ENCODE peak calls at places on chromosomes 7 and 10, in four cellular contexts. M, T, X and L are unnamed samples.

GRCh38 chr7:157549612-157550299 is 213.0 kb downstream of the DNAJB6 start:
- DNase-seq in M (peak), T (no peak), X (no peak), L (no peak)

GRCh38 chr7:138573741-138574140 is 113.7 kb downstream of the TRIM24 start:
- DNase-seq in X (no peak), M (no peak), T (no peak), L (no peak)

GRCh38 chr7:42234736-42235135 is 2.3 kb downstream of the GLI3 start:
- DNase-seq in M (no peak), T (no peak), X (no peak), L (no peak)

GRCh38 chr7:34320926-34321609 is 336.9 kb upstream of the NPSR1 start:
- DNase-seq in T (peak), M (peak), X (peak), L (peak)

GRCh38 chr10:103627111-103627892 is 133.8 kb downstream of the NEURL1 start:
- DNase-seq in M (no peak), T (no peak), X (no peak), L (no peak)

GRCh38 chr10:63456437-63457210 is 9.2 kb downstream of the JMJD1C start:
- DNase-seq in X (no peak), T (no peak), M (no peak), L (no peak)

GRCh38 chr7:46969303-46970130 is 612.4 kb downstream of the TNS3 start:
- DNase-seq in M (no peak), T (no peak), X (no peak), L (no peak)

GRCh38 chr10:13949844-13950542 is 363.2 kb downstream of the PRPF18 start:
- DNase-seq in X (no peak), M (no peak), T (no peak), L (no peak)

GRCh38 chr7:55129409-55130078 is 110.7 kb downstream of the EGFR start:
- DNase-seq in X (peak), T (no peak), M (no peak), L (no peak)

GRCh38 chr7:94580601-94581000 is 71.0 kb downstream of the CASD1 start:
- DNase-seq in X (peak), T (no peak), M (no peak), L (no peak)

GRCh38 chr10:113015201-113015600 is 65.2 kb downstream of the TCF7L2 start:
- DNase-seq in T (no peak), X (no peak), M (no peak), L (no peak)

GRCh38 chr10:90920986-90921643 is at the start of gene ANKRD1:
- DNase-seq in T (no peak), X (peak), M (no peak), L (no peak)

GRCh38 chr7:104973909-104974415 is 40.0 kb upstream of the KMT2E start:
- DNase-seq in T (no peak), X (no peak), M (no peak), L (no peak)

GRCh38 chr7:6650086-6650485 is 13.0 kb downstream of the ZNF316 start:
- DNase-seq in M (peak), T (no peak), X (no peak), L (no peak)

GRCh38 chr10:21523557-21524008 is 1.9 kb downstream of the SKIDA1 start:
- DNase-seq in M (no peak), X (no peak), T (no peak), L (no peak)

GRCh38 chr7:99219985-99220384 is 12.1 kb upstream of the KPNA7 start:
- DNase-seq in X (no peak), M (peak), T (no peak), L (no peak)

GRCh38 chr7:157597562-157597961 is 260.8 kb downstream of the DNAJB6 start:
- DNase-seq in X (no peak), M (no peak), T (no peak), L (no peak)

GRCh38 chr10:86283466-86284287 is 82.9 kb downstream of the GRID1 start:
- DNase-seq in M (no peak), X (no peak), T (no peak), L (no peak)

GRCh38 chr10:77877461-77878344 is 48.9 kb downstream of the DLG5 start:
- DNase-seq in T (peak), X (no peak), M (no peak), L (peak)

GRCh38 chr7:117412390-117412789 is 14.9 kb downstream of the ASZ1 start:
- DNase-seq in M (no peak), T (no peak), X (no peak), L (no peak)

GRCh38 chr7:5494320-5494682 is 70.7 kb upstream of the TNRC18 start:
- DNase-seq in M (no peak), X (no peak), T (no peak), L (no peak)

GRCh38 chr7:129387537-129387936 is 46.7 kb upstream of the STRIP2 start:
- DNase-seq in M (no peak), T (no peak), X (no peak), L (no peak)
- TF ChIP-seq CTCF in M (no peak), T (no peak), X (no peak), L (no peak)

GRCh38 chr10:58590152-58590551 is 77.5 kb downstream of the BICC1 start:
- DNase-seq in T (no peak), X (peak), M (no peak), L (no peak)

GRCh38 chr10:58587676-58588075 is 75.0 kb downstream of the BICC1 start:
- DNase-seq in M (no peak), T (no peak), X (no peak), L (no peak)

GRCh38 chr10:58590924-58591323 is 78.3 kb downstream of the BICC1 start:
- DNase-seq in X (no peak), T (no peak), M (no peak), L (no peak)

GRCh38 chr10:58586282-58586681 is 73.6 kb downstream of the BICC1 start:
- DNase-seq in T (no peak), X (no peak), M (peak), L (no peak)

DNA sequence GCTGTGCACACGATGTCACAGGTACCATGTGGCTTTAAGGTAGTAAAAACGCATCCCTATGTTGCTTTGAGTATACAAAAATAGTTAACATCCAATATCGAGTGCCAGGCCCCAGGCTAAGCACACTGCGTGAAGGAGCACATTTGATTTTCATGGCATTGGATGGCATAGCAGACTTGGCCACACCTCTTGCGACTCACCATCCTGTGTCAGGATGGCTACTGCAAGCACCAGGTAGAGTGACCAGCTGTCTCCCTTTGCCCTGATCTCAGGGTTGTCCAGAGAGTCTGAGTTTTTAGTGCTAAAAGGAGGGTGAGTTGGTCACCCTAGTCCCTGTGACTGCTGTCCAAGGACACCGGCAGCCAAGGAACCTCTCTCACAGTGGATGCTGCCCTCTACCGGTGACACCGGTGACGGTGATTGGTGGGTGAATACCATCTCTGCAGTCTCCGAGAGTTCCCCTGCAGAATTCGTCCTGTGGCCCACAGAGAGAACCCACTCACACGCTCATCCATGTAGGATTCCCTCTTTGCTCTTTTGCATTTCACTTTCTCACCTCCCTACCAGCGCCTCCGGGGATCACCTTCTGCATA is 76.1 kb downstream of the BICC1 start:
- DNase-seq in T (peak), X (no peak), M (no peak), L (peak)
- TF ChIP-seq CTCF in T (peak), X (no peak), M (peak), L (no peak)

DNA sequence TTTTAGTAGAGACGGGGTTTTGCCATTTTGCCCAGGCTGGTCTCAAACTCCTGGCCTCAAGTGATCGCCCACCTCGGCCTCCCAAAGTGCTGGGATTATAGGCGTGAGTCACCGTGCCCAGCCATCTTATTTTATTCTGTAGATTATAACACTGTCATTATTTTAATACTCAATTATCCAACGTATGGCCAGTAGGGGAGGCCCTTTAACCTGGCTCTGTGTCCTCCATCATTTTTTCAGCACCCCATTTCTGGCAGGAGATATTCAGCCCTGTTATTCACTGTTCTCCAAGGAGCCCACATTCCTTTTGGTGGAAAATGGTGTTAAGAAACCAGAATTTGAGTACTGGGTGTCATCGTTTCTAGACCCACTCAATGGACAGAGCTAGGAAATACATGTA is 31.5 kb downstream of the PDSS1 start:
- DNase-seq in M (no peak), T (no peak), X (no peak), L (no peak)
- TF ChIP-seq CTCF in M (no peak), T (no peak), X (no peak), L (no peak)

DNA sequence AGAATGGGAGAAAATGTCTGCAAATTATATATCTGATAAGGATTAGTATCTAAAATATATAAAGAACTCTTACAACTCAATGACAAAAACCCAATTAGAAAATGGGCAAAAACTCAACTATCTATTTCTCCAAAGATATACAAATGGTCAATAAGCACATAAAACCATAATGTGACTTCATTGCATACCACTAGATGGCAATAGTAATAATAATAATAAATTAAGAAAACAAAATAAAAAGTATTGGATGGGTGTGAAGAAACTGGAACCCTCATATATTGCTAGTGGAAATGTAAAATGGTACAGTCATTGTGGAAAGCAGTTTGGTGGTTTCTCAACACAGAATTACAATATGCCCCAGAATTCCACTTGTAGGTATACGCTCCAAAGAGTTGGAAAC is 98.8 kb downstream of the VIPR2 start:
- DNase-seq in M (no peak), T (no peak), X (no peak), L (no peak)
- TF ChIP-seq CTCF in M (no peak), T (peak), X (no peak), L (no peak)

GRCh38 chr7:66522518-66522917 is 106.2 kb upstream of the KCTD7 start:
- DNase-seq in M (no peak), X (no peak), T (no peak), L (no peak)
- TF ChIP-seq CTCF in M (peak), X (peak), T (no peak), L (no peak)